ENCODE peak calls at places on chromosomes 12 and 14, in four cellular contexts. One of them, this sample, is unnamed.

GRCh38 chr12:71438670-71439361 is 782 bp upstream of the LGR5 start:
- DNase-seq in left ventricle myocardium inferior: no peak
- DNase-seq in RWPE2: no peak
- DNase-seq in epithelial cell of esophagus: peak
- DNase-seq in this sample: no peak

GRCh38 chr12:102950107-102950949 is 7.1 kb upstream of the ASCL1 start:
- DNase-seq in left ventricle myocardium inferior: no peak
- DNase-seq in RWPE2: no peak
- DNase-seq in epithelial cell of esophagus: no peak
- DNase-seq in this sample: no peak

GRCh38 chr14:103296987-103297386 is 37.0 kb upstream of the EIF5 start:
- DNase-seq in left ventricle myocardium inferior: no peak
- DNase-seq in RWPE2: no peak
- DNase-seq in epithelial cell of esophagus: no peak
- DNase-seq in this sample: no peak

GRCh38 chr12:91367234-91367849 is 184.7 kb upstream of the DCN start:
- DNase-seq in left ventricle myocardium inferior: no peak
- DNase-seq in RWPE2: no peak
- DNase-seq in epithelial cell of esophagus: no peak
- DNase-seq in this sample: no peak

GRCh38 chr14:105891221-105891602 is 364.8 kb downstream of the TMEM121 start:
- DNase-seq in left ventricle myocardium inferior: no peak
- DNase-seq in RWPE2: peak
- DNase-seq in epithelial cell of esophagus: no peak
- DNase-seq in this sample: no peak

GRCh38 chr14:81265641-81266169 is 44.9 kb upstream of the GTF2A1 start:
- DNase-seq in left ventricle myocardium inferior: no peak
- DNase-seq in RWPE2: no peak
- DNase-seq in epithelial cell of esophagus: no peak
- DNase-seq in this sample: no peak

GRCh38 chr14:52950410-52950897 is 396 bp downstream of the FERMT2 start:
- DNase-seq in left ventricle myocardium inferior: peak
- DNase-seq in RWPE2: peak
- DNase-seq in epithelial cell of esophagus: peak
- DNase-seq in this sample: no peak

GRCh38 chr12:52517005-52517835 is 3.0 kb downstream of the KRT5 start:
- DNase-seq in left ventricle myocardium inferior: no peak
- DNase-seq in RWPE2: no peak
- DNase-seq in epithelial cell of esophagus: peak
- DNase-seq in this sample: no peak

GRCh38 chr12:130647814-130648213 is 68.3 kb downstream of the RIMBP2 start:
- DNase-seq in left ventricle myocardium inferior: no peak
- DNase-seq in RWPE2: no peak
- DNase-seq in epithelial cell of esophagus: no peak
- DNase-seq in this sample: no peak

GRCh38 chr14:93888995-93889394 is 38.1 kb upstream of the FAM181A start:
- DNase-seq in left ventricle myocardium inferior: no peak
- DNase-seq in RWPE2: no peak
- DNase-seq in epithelial cell of esophagus: no peak
- DNase-seq in this sample: no peak

GRCh38 chr12:113059071-113059595 is 2.6 kb downstream of the DTX1 start:
- DNase-seq in left ventricle myocardium inferior: no peak
- DNase-seq in RWPE2: no peak
- DNase-seq in epithelial cell of esophagus: no peak
- DNase-seq in this sample: no peak

GRCh38 chr14:91573894-91574837 is 64.1 kb upstream of the PPP4R3A start:
- DNase-seq in left ventricle myocardium inferior: peak
- DNase-seq in RWPE2: peak
- DNase-seq in epithelial cell of esophagus: peak
- DNase-seq in this sample: no peak

GRCh38 chr14:22671622-22672021 is 27.5 kb upstream of the OR6J1 start:
- DNase-seq in left ventricle myocardium inferior: no peak
- DNase-seq in RWPE2: no peak
- DNase-seq in epithelial cell of esophagus: no peak
- DNase-seq in this sample: no peak

GRCh38 chr12:124369901-124370378 is 75.0 kb downstream of the RFLNA start:
- DNase-seq in left ventricle myocardium inferior: no peak
- DNase-seq in RWPE2: no peak
- DNase-seq in epithelial cell of esophagus: no peak
- DNase-seq in this sample: no peak

GRCh38 chr12:89252284-89252683 is 100.0 kb downstream of the DUSP6 start:
- DNase-seq in left ventricle myocardium inferior: no peak
- DNase-seq in RWPE2: no peak
- DNase-seq in epithelial cell of esophagus: peak
- DNase-seq in this sample: no peak

GRCh38 chr12:52924764-52925716 is 20.2 kb upstream of the KRT8 start:
- DNase-seq in left ventricle myocardium inferior: no peak
- DNase-seq in RWPE2: peak
- DNase-seq in epithelial cell of esophagus: peak
- DNase-seq in this sample: no peak

GRCh38 chr12:79925492-79925891 is 9.4 kb downstream of the PPP1R12A start:
- DNase-seq in left ventricle myocardium inferior: no peak
- DNase-seq in RWPE2: no peak
- DNase-seq in epithelial cell of esophagus: no peak
- DNase-seq in this sample: no peak

GRCh38 chr14:91806716-91807115 is 60.6 kb downstream of the TC2N start:
- DNase-seq in left ventricle myocardium inferior: no peak
- DNase-seq in RWPE2: no peak
- DNase-seq in epithelial cell of esophagus: no peak
- DNase-seq in this sample: no peak

GRCh38 chr14:61489527-61489926 is 168.1 kb downstream of the PRKCH start:
- DNase-seq in left ventricle myocardium inferior: no peak
- DNase-seq in RWPE2: no peak
- DNase-seq in epithelial cell of esophagus: no peak
- DNase-seq in this sample: no peak

GRCh38 chr14:36254020-36254614 is 66.3 kb downstream of the MBIP start:
- DNase-seq in left ventricle myocardium inferior: no peak
- DNase-seq in RWPE2: no peak
- DNase-seq in epithelial cell of esophagus: peak
- DNase-seq in this sample: no peak

GRCh38 chr14:24395609-24396580 is 2.9 kb upstream of the NYNRIN start:
- DNase-seq in left ventricle myocardium inferior: no peak
- DNase-seq in RWPE2: no peak
- DNase-seq in epithelial cell of esophagus: peak
- DNase-seq in this sample: no peak

GRCh38 chr12:127745466-127746220 is 521.3 kb upstream of the TMEM132C start:
- DNase-seq in left ventricle myocardium inferior: no peak
- DNase-seq in RWPE2: no peak
- DNase-seq in epithelial cell of esophagus: no peak
- DNase-seq in this sample: no peak

GRCh38 chr14:75283162-75283883 is 4.7 kb downstream of the FOS start:
- DNase-seq in left ventricle myocardium inferior: no peak
- DNase-seq in RWPE2: no peak
- DNase-seq in epithelial cell of esophagus: peak
- DNase-seq in this sample: no peak

GRCh38 chr12:113247123-113248045 is 26.1 kb downstream of the TPCN1 start:
- DNase-seq in left ventricle myocardium inferior: no peak
- DNase-seq in RWPE2: no peak
- DNase-seq in epithelial cell of esophagus: peak
- DNase-seq in this sample: no peak

GRCh38 chr12:131836193-131836592 is 8.0 kb downstream of the MMP17 start:
- DNase-seq in left ventricle myocardium inferior: no peak
- DNase-seq in RWPE2: no peak
- DNase-seq in epithelial cell of esophagus: no peak
- DNase-seq in this sample: no peak

GRCh38 chr12:47039756-47040155 is 39.7 kb upstream of the PCED1B start:
- DNase-seq in left ventricle myocardium inferior: no peak
- DNase-seq in RWPE2: no peak
- DNase-seq in epithelial cell of esophagus: no peak
- DNase-seq in this sample: no peak

GRCh38 chr14:54000341-54000811 is 43.8 kb upstream of the BMP4 start:
- DNase-seq in left ventricle myocardium inferior: no peak
- DNase-seq in RWPE2: no peak
- DNase-seq in epithelial cell of esophagus: peak
- DNase-seq in this sample: no peak

GRCh38 chr12:88518863-88519403 is 61.3 kb downstream of the KITLG start:
- DNase-seq in left ventricle myocardium inferior: no peak
- DNase-seq in RWPE2: no peak
- DNase-seq in epithelial cell of esophagus: no peak
- DNase-seq in this sample: no peak

GRCh38 chr12:103960567-103961227 is 5.0 kb upstream of the TDG start:
- DNase-seq in left ventricle myocardium inferior: no peak
- DNase-seq in RWPE2: no peak
- DNase-seq in epithelial cell of esophagus: no peak
- DNase-seq in this sample: no peak
- H3K4me3 ChIP-seq in left ventricle myocardium inferior: no peak
- H3K4me3 ChIP-seq in RWPE2: no peak
- H3K4me3 ChIP-seq in epithelial cell of esophagus: no peak
- H3K4me3 ChIP-seq in this sample: no peak

GRCh38 chr14:44847910-44848309 is 113.8 kb downstream of the KLHL28 start:
- DNase-seq in left ventricle myocardium inferior: no peak
- DNase-seq in RWPE2: no peak
- DNase-seq in epithelial cell of esophagus: peak
- DNase-seq in this sample: no peak
- H3K4me3 ChIP-seq in left ventricle myocardium inferior: no peak
- H3K4me3 ChIP-seq in RWPE2: no peak
- H3K4me3 ChIP-seq in epithelial cell of esophagus: no peak
- H3K4me3 ChIP-seq in this sample: no peak

GRCh38 chr12:106113042-106113441 is 25.7 kb downstream of the NUAK1 start:
- DNase-seq in left ventricle myocardium inferior: no peak
- DNase-seq in RWPE2: no peak
- DNase-seq in epithelial cell of esophagus: peak
- DNase-seq in this sample: no peak

GRCh38 chr12:106114084-106115068 is 24.4 kb downstream of the NUAK1 start:
- DNase-seq in left ventricle myocardium inferior: no peak
- DNase-seq in RWPE2: no peak
- DNase-seq in epithelial cell of esophagus: peak
- DNase-seq in this sample: no peak

GRCh38 chr12:106112094-106112822 is 26.5 kb downstream of the NUAK1 start:
- DNase-seq in left ventricle myocardium inferior: no peak
- DNase-seq in RWPE2: peak
- DNase-seq in epithelial cell of esophagus: peak
- DNase-seq in this sample: no peak

GRCh38 chr12:106115450-106115849 is 23.3 kb downstream of the NUAK1 start:
- DNase-seq in left ventricle myocardium inferior: no peak
- DNase-seq in RWPE2: no peak
- DNase-seq in epithelial cell of esophagus: no peak
- DNase-seq in this sample: no peak

DNA sequence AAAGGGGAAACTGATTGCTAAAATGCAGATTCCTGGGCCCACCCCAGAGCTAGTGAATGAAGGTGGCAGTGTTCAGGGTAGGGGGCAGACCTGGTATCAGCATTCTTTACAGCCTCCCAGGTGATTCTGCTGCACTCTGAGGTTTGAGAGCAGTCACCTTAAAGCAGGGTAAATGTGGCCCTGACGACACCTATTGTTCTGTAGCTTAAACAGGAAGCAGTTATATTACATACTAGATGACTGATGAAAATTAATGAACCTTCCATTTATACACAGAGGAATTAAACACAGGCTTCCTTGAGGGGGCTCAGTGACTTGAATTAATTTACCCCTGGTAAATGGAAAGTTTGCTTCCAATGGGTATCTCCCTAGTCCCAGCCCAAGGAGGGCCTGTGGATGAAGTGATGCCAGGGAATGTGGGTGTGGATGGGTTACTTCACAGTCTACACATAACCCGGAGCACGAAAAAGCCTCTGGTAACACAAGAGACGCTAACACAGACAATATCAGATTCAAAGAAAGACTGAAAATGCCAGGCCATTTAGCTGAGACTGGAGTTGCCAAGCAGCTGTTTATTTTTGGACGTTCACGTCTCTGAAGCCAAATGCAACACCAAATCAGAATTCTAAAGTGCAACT is 25.2 kb downstream of the NUAK1 start:
- DNase-seq in left ventricle myocardium inferior: no peak
- DNase-seq in RWPE2: no peak
- DNase-seq in epithelial cell of esophagus: peak
- DNase-seq in this sample: no peak
- H3K4me3 ChIP-seq in left ventricle myocardium inferior: peak
- H3K4me3 ChIP-seq in RWPE2: no peak
- H3K4me3 ChIP-seq in epithelial cell of esophagus: no peak
- H3K4me3 ChIP-seq in this sample: no peak

DNA sequence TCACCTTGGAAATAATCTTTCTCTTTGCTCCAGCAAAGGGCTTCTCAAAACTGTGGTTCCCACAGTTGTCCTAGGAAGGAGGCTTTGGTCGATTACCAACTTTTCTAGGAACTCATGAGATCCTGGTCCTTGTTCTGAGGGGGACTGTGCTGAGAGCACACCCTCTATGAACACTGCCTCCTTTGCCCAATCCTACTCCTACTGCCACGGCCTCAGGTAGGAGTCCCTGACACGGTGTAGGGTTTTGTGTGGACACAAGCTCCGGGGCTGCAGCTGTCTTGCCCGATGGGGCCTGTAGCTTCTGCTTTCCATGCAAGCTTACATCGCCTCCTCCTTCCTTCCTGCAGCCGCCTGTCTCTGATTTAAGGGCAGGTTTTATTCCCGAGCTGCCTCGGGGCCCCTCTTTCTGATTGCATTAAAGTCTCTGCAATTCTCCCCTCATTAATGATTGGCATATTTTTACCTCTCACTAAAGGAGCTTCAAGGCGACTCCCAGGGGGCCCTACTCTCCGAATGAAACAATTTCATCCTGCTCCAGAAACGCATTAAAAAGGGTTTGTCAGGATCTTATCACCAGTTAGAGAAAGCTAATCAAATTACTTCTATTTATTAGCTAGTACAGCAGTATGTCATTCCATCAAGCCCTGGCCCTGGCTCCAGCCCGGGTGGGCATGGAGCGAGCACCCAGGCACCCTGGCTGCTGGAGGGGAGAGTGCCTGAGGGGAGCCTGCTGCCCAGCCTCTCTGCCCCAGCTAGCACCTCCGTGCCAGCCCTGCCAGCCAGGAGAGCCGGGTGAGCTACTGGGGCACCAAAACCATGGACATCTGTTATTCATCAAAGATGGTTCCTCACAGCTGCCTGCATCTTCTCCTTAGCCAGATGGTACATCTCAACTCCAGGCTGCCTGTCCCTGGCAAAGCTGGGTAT is 38.1 kb upstream of the ESRRB start:
- DNase-seq in left ventricle myocardium inferior: no peak
- DNase-seq in RWPE2: no peak
- DNase-seq in epithelial cell of esophagus: no peak
- DNase-seq in this sample: no peak
- H3K4me3 ChIP-seq in left ventricle myocardium inferior: no peak
- H3K4me3 ChIP-seq in RWPE2: no peak
- H3K4me3 ChIP-seq in epithelial cell of esophagus: no peak
- H3K4me3 ChIP-seq in this sample: no peak

DNA sequence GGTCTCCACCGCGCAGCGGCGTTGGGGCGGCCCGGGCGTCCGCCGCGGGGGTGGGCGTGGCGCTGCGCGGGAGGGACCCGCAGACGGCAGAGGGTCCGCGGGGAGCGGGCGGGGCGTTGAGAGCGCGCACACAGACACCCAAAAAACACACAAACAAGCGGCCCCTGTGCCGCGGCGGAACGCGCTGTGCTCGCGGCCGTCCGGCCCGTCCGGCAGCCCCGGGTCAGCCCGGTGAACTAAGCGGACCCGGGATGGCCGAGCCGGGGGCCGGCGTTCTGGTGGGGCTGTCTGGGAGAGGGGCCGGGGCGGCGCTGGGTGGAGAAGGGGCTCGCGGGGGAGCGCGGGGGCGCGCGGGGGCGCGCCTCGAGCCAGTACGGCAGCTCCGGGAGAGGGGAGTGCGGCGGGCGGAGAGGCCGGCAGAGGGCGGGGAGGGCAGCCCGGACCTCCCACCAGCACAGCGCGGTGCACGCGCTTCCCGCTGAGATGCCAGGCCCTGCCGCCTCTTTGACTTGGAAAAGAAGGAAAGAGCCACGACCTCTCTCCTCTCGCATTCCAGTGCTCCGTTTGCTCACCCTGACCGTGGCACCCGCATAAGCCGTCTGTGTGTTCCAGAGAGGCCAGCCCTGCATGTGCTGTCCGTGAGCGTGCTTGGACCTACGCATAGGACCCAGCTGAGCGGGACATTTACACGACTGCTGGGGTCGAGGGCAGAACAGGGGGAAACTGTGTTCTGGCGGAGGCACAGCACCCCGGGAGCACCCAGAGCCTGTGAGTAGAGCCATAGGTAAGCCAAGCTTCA is 10.3 kb downstream of the SLC6A12 start:
- DNase-seq in left ventricle myocardium inferior: peak
- DNase-seq in RWPE2: no peak
- DNase-seq in epithelial cell of esophagus: no peak
- DNase-seq in this sample: no peak
- H3K4me3 ChIP-seq in left ventricle myocardium inferior: peak
- H3K4me3 ChIP-seq in RWPE2: peak
- H3K4me3 ChIP-seq in epithelial cell of esophagus: no peak
- H3K4me3 ChIP-seq in this sample: peak

This sample was measured in iPS DF 6.9.